ENCODE peak calls at places on chromosomes 6 and 20, in six cellular contexts. One of them, this sample, is unnamed.
A peak's percentile ranks its signal among the peaks of the same experiment; 100 is the strongest.

GRCh38 chr20:4864292-4864691 is 137.0 kb downstream of the SLC23A2 start:
- DNase-seq in fibroblast of the aortic adventitia: no peak
- DNase-seq in esophagus muscularis mucosa: no peak
- DNase-seq in foreskin fibroblast: no peak
- DNase-seq in astrocyte of the cerebellum: no peak
- DNase-seq in neural progenitor cell: no peak
- DNase-seq in this sample: no peak

GRCh38 chr6:10837009-10837691 is 1.2 kb downstream of the MAK start:
- DNase-seq in neural progenitor cell: peak; percentile 86
- DNase-seq in astrocyte of the cerebellum: no peak
- DNase-seq in fibroblast of the aortic adventitia: peak; percentile 12
- DNase-seq in foreskin fibroblast: peak; percentile 53
- DNase-seq in esophagus muscularis mucosa: no peak
- DNase-seq in this sample: no peak

GRCh38 chr6:71080151-71080550 is 123.3 kb upstream of the B3GAT2 start:
- DNase-seq in astrocyte of the cerebellum: no peak
- DNase-seq in esophagus muscularis mucosa: no peak
- DNase-seq in neural progenitor cell: no peak
- DNase-seq in fibroblast of the aortic adventitia: no peak
- DNase-seq in foreskin fibroblast: peak; percentile 13
- DNase-seq in this sample: no peak

GRCh38 chr6:33632603-33633039 is 11.5 kb downstream of the ITPR3 start:
- DNase-seq in astrocyte of the cerebellum: no peak
- DNase-seq in esophagus muscularis mucosa: no peak
- DNase-seq in foreskin fibroblast: peak; percentile 63
- DNase-seq in neural progenitor cell: peak; percentile 87
- DNase-seq in fibroblast of the aortic adventitia: no peak
- DNase-seq in this sample: no peak

GRCh38 chr20:7924692-7925091 is 15.6 kb downstream of the HAO1 start:
- DNase-seq in foreskin fibroblast: peak; percentile 94
- DNase-seq in astrocyte of the cerebellum: peak; percentile 51
- DNase-seq in neural progenitor cell: no peak
- DNase-seq in esophagus muscularis mucosa: no peak
- DNase-seq in fibroblast of the aortic adventitia: peak; percentile 85
- DNase-seq in this sample: peak; percentile 89

GRCh38 chr20:59398552-59399265 is 98.3 kb downstream of the EDN3 start:
- DNase-seq in esophagus muscularis mucosa: no peak
- DNase-seq in foreskin fibroblast: no peak
- DNase-seq in fibroblast of the aortic adventitia: no peak
- DNase-seq in astrocyte of the cerebellum: no peak
- DNase-seq in neural progenitor cell: peak; percentile 29
- DNase-seq in this sample: no peak

GRCh38 chr6:152816055-152816454 is 65.5 kb downstream of the VIP start:
- DNase-seq in neural progenitor cell: no peak
- DNase-seq in fibroblast of the aortic adventitia: no peak
- DNase-seq in foreskin fibroblast: no peak
- DNase-seq in astrocyte of the cerebellum: no peak
- DNase-seq in esophagus muscularis mucosa: no peak
- DNase-seq in this sample: no peak

GRCh38 chr6:135163440-135163738 is 17.7 kb upstream of the MYB start:
- DNase-seq in astrocyte of the cerebellum: no peak
- DNase-seq in neural progenitor cell: no peak
- DNase-seq in fibroblast of the aortic adventitia: no peak
- DNase-seq in esophagus muscularis mucosa: no peak
- DNase-seq in foreskin fibroblast: no peak
- DNase-seq in this sample: no peak

GRCh38 chr6:109879521-109879920 is 98.6 kb upstream of the GPR6 start:
- DNase-seq in foreskin fibroblast: no peak
- DNase-seq in astrocyte of the cerebellum: no peak
- DNase-seq in neural progenitor cell: no peak
- DNase-seq in fibroblast of the aortic adventitia: no peak
- DNase-seq in esophagus muscularis mucosa: no peak
- DNase-seq in this sample: no peak

GRCh38 chr20:37914672-37915433 is 11.9 kb downstream of the VSTM2L start:
- DNase-seq in astrocyte of the cerebellum: no peak
- DNase-seq in fibroblast of the aortic adventitia: no peak
- DNase-seq in foreskin fibroblast: peak; percentile 23
- DNase-seq in esophagus muscularis mucosa: no peak
- DNase-seq in neural progenitor cell: peak; percentile 85
- DNase-seq in this sample: no peak

GRCh38 chr6:104050455-104050854 is 809.3 kb downstream of the HACE1 start:
- DNase-seq in foreskin fibroblast: no peak
- DNase-seq in neural progenitor cell: no peak
- DNase-seq in fibroblast of the aortic adventitia: no peak
- DNase-seq in astrocyte of the cerebellum: no peak
- DNase-seq in esophagus muscularis mucosa: no peak
- DNase-seq in this sample: no peak

GRCh38 chr20:3209946-3210317 is 634 bp downstream of the ITPA start:
- DNase-seq in esophagus muscularis mucosa: no peak
- DNase-seq in foreskin fibroblast: peak; percentile 53
- DNase-seq in fibroblast of the aortic adventitia: peak; percentile 26
- DNase-seq in astrocyte of the cerebellum: no peak
- DNase-seq in neural progenitor cell: no peak
- DNase-seq in this sample: peak; percentile 24

GRCh38 chr6:75196051-75196743 is 9.7 kb downstream of the COL12A1 start:
- DNase-seq in neural progenitor cell: no peak
- DNase-seq in fibroblast of the aortic adventitia: peak; percentile 33
- DNase-seq in astrocyte of the cerebellum: no peak
- DNase-seq in foreskin fibroblast: peak; percentile 74
- DNase-seq in esophagus muscularis mucosa: no peak
- DNase-seq in this sample: peak; percentile 82

GRCh38 chr6:48664850-48665249 is 553.9 kb upstream of the PTCHD4 start:
- DNase-seq in foreskin fibroblast: peak; percentile 76
- DNase-seq in fibroblast of the aortic adventitia: peak; percentile 77
- DNase-seq in astrocyte of the cerebellum: peak; percentile 79
- DNase-seq in esophagus muscularis mucosa: no peak
- DNase-seq in neural progenitor cell: no peak
- DNase-seq in this sample: peak; percentile 1

DNA sequence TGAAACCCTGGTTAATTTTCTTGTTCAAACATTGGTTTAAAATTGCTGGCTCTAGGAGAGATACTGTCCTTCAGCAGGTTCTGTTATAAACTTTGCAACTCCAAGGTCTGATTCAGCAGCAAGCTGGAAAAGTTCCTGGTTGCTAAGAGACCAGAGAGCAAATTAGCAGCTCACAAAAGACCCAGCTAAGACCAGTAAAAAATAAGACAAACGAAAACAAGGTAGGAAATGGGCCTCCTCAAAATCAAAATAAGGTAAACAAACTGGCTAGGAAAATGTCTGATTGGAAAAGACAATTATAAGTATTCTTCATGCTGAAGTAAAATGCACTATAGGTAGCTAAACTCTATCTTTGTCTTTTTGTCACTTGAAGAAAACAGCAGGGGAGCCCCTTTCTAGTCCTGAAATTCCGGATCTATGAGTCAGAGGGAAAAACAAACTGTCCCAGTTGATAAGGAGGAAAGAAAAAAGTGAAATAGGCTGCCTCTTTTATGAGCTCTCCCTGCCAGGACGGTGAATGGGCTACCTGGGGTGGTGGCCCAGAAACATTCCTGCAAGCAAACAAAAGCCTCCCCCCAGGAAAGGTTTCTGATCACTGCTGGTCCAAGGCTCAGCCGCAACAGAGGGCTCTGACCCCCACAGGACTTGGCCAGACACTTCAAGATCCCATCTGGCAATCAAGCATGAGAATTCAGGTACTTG is 41.6 kb downstream of the UNC5CL start:
- DNase-seq in esophagus muscularis mucosa: no peak
- DNase-seq in astrocyte of the cerebellum: peak; percentile 69
- DNase-seq in neural progenitor cell: peak; percentile 85
- DNase-seq in fibroblast of the aortic adventitia: peak; percentile 65
- DNase-seq in foreskin fibroblast: peak; percentile 66
- DNase-seq in this sample: peak; percentile 55
- H3K4me3 ChIP-seq in esophagus muscularis mucosa: no peak overlapping the region
- H3K4me3 ChIP-seq in astrocyte of the cerebellum: no peak overlapping the region
- H3K4me3 ChIP-seq in neural progenitor cell: peak overlapping the region; percentile 1
- H3K4me3 ChIP-seq in fibroblast of the aortic adventitia: no peak overlapping the region
- H3K4me3 ChIP-seq in foreskin fibroblast: no peak overlapping the region
- H3K4me3 ChIP-seq in this sample: no peak overlapping the region

DNA sequence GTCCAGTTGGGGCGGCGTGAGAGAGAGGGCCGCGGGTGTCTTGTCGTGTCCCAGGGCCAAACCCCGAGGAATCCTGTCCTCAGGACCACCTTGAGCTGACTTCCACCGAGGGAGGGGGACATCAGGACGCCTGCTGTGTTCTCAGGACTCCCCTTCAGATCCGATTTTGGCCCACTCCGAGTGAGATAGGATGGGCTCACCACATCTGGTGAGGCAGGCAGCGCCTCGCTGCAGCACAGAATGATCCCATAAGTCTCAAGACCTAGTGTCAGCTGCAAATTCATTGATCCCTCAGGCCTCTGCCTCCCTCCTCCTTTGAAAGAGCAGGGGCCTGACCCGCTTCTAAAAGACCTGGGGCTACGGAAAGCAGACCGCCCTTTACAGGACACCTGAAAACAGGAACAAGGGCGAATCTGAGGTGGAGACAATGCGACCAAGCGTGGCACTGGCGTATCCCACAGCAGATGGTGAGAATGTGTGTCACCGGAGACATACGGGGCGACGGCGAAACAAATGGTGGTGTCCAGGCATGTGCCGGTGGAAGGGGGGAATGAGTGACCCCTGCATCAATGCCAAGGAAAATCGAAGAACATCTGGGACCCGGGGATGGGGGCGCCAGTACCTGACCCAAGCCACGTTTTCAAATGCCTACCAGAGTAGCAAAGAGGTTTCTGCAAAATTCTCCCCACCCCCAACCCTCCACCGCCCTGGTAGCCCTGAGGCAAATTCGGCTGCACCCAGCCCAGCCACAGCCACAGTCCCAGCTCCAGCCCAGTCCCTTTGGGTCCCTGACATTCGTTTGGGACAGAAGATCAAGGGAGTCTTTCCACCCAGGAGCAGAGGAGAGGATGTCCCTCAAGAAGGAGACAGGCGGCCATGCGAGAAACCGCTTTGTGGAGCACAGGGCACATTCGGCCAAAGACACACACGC is 162.1 kb upstream of the ZNF337 start:
- DNase-seq in astrocyte of the cerebellum: no peak
- DNase-seq in esophagus muscularis mucosa: no peak
- DNase-seq in neural progenitor cell: no peak
- DNase-seq in fibroblast of the aortic adventitia: no peak
- DNase-seq in foreskin fibroblast: no peak
- DNase-seq in this sample: no peak
- H3K4me3 ChIP-seq in astrocyte of the cerebellum: no peak overlapping the region
- H3K4me3 ChIP-seq in esophagus muscularis mucosa: peak overlapping the region; percentile 31
- H3K4me3 ChIP-seq in neural progenitor cell: peak overlapping the region; percentile 34
- H3K4me3 ChIP-seq in fibroblast of the aortic adventitia: no peak overlapping the region
- H3K4me3 ChIP-seq in foreskin fibroblast: no peak overlapping the region
- H3K4me3 ChIP-seq in this sample: peak overlapping the region; percentile 39

GRCh38 chr20:6530254-6530653 is 237.2 kb upstream of the BMP2 start:
- DNase-seq in fibroblast of the aortic adventitia: no peak
- DNase-seq in astrocyte of the cerebellum: no peak
- DNase-seq in neural progenitor cell: no peak
- DNase-seq in esophagus muscularis mucosa: no peak
- DNase-seq in foreskin fibroblast: peak; percentile 3
- DNase-seq in this sample: no peak

GRCh38 chr20:6533321-6533720 is 234.2 kb upstream of the BMP2 start:
- DNase-seq in fibroblast of the aortic adventitia: peak; percentile 1
- DNase-seq in astrocyte of the cerebellum: peak; percentile 88
- DNase-seq in neural progenitor cell: peak; percentile 38
- DNase-seq in esophagus muscularis mucosa: no peak
- DNase-seq in foreskin fibroblast: peak; percentile 32
- DNase-seq in this sample: peak; percentile 56

GRCh38 chr20:6530916-6531315 is 236.6 kb upstream of the BMP2 start:
- DNase-seq in foreskin fibroblast: no peak
- DNase-seq in fibroblast of the aortic adventitia: no peak
- DNase-seq in esophagus muscularis mucosa: no peak
- DNase-seq in neural progenitor cell: no peak
- DNase-seq in astrocyte of the cerebellum: no peak
- DNase-seq in this sample: no peak

DNA sequence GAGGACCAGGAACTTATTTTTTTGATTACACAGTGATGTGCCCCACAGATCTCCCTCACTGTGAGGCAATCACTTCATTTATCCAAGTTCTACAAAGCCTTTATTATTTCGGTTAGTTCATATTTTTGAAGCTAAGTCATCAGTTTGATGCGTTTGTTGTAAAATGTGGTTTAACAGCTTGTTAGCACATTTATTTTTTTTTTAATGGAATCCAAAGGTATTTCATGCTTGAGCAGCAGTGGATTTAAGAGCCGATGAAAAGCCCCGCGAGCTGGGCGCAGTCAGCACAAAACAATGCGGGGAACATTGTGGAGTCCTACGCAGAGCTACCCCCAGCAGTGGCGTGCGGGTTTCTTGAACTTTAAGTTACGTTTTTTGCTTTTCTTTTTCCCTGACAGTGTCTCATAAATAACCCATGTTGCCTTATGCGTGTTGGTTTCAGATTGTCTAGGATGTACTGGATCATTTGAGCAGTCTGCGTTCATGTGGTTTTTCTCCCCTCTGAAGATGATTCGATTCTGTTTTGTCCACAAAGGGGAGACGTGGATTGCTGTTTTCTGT is 233.6 kb upstream of the BMP2 start:
- DNase-seq in fibroblast of the aortic adventitia: peak; percentile 26
- DNase-seq in neural progenitor cell: peak; percentile 54
- DNase-seq in astrocyte of the cerebellum: peak; percentile 99
- DNase-seq in foreskin fibroblast: peak; percentile 65
- DNase-seq in esophagus muscularis mucosa: no peak
- DNase-seq in this sample: peak; percentile 85
- H3K4me3 ChIP-seq in fibroblast of the aortic adventitia: peak overlapping the region; percentile 15
- H3K4me3 ChIP-seq in neural progenitor cell: no peak overlapping the region
- H3K4me3 ChIP-seq in astrocyte of the cerebellum: peak overlapping the region; percentile 29
- H3K4me3 ChIP-seq in foreskin fibroblast: peak overlapping the region; percentile 44
- H3K4me3 ChIP-seq in esophagus muscularis mucosa: peak overlapping the region; percentile 10
- H3K4me3 ChIP-seq in this sample: peak overlapping the region; percentile 37

DNA sequence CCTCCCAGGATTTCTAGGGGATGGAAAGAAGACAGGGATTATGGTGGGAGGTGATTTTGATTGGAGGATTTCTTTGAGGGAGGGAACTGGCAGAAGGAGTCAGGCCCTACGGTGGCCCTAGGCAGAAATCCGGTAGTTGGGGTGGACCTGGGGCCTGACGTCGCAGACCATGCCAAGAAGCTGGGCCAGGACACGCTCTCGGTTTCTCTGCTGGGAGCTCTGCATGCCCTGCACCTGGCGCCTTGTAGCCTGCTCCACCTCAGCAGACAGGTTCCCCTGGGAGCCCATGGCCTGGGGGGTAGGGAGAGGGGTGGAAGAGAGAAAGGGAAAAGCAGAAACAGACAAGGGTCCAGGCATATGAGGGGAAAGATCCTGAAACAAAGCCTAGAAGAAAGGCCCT is 1.1 kb downstream of the ATP6V1G2 start:
- DNase-seq in esophagus muscularis mucosa: no peak
- DNase-seq in astrocyte of the cerebellum: no peak
- DNase-seq in foreskin fibroblast: no peak
- DNase-seq in neural progenitor cell: no peak
- DNase-seq in fibroblast of the aortic adventitia: no peak
- DNase-seq in this sample: no peak
- H3K4me3 ChIP-seq in esophagus muscularis mucosa: no peak overlapping the region
- H3K4me3 ChIP-seq in astrocyte of the cerebellum: peak overlapping the region; percentile 54
- H3K4me3 ChIP-seq in foreskin fibroblast: no peak overlapping the region
- H3K4me3 ChIP-seq in neural progenitor cell: no peak overlapping the region
- H3K4me3 ChIP-seq in fibroblast of the aortic adventitia: no peak overlapping the region
- H3K4me3 ChIP-seq in this sample: no peak overlapping the region